ENCODE peak calls at places on chromosomes 7 and 10, in eight cellular contexts. O, V, T, G, S, D, X and E are unnamed samples.

GRCh38 chr10:72292223-72292691 is 18.5 kb downstream of the DDIT4 start:
- DNase-seq in T (no peak), D (no peak), G (no peak), V (no peak), S (peak; percentile 80), O (peak; percentile 35), X (no peak), E (no peak)

GRCh38 chr10:34940436-34940835 is 125.3 kb upstream of the PARD3 start:
- DNase-seq in S (no peak), X (no peak), T (no peak), G (no peak), D (no peak), V (no peak), O (no peak), E (no peak)

GRCh38 chr10:102657451-102657850 is 13.2 kb downstream of the TRIM8 start:
- DNase-seq in T (no peak), S (peak; percentile 50), D (no peak), G (no peak), O (no peak), V (no peak), X (no peak), E (no peak)

GRCh38 chr10:4704034-4704545 is 121.9 kb upstream of the AKR1E2 start:
- DNase-seq in G (no peak), X (peak; percentile 95), T (no peak), S (peak; percentile 92), O (peak; percentile 100), V (no peak), D (no peak), E (no peak)

GRCh38 chr10:79413196-79413595 is 32.2 kb downstream of the ZCCHC24 start:
- DNase-seq in X (peak; percentile 47), D (no peak), S (peak; percentile 93), G (no peak), V (no peak), O (no peak), T (peak; percentile 19), E (peak; percentile 40)

GRCh38 chr10:35456175-35456574 is 119.9 kb downstream of the CCNY start:
- DNase-seq in D (no peak), S (no peak), G (no peak), X (no peak), O (no peak), T (no peak), V (no peak), E (no peak)

GRCh38 chr7:134290286-134290685 is 26.4 kb downstream of the SLC35B4 start:
- DNase-seq in S (no peak), D (no peak), X (peak; percentile 25), V (no peak), T (no peak), G (no peak), O (peak; percentile 13), E (no peak)

GRCh38 chr7:84251183-84251845 is 56.7 kb upstream of the SEMA3A start:
- DNase-seq in S (no peak), X (peak; percentile 56), D (peak; percentile 44), T (no peak), V (no peak), G (no peak), O (peak; percentile 95), E (no peak)

GRCh38 chr7:128431221-128431620 is 21.4 kb upstream of the IMPDH1 start:
- DNase-seq in G (no peak), S (peak; percentile 35), D (peak; percentile 33), T (no peak), X (peak; percentile 67), V (no peak), O (no peak), E (no peak)

GRCh38 chr7:128431754-128432153 is 22.0 kb upstream of the IMPDH1 start:
- DNase-seq in V (no peak), D (no peak), X (no peak), O (no peak), G (no peak), S (no peak), T (no peak), E (no peak)

GRCh38 chr7:128437426-128438332 is 18.0 kb upstream of the HILPDA start:
- DNase-seq in G (no peak), X (no peak), V (peak; percentile 24), O (no peak), D (no peak), S (no peak), T (no peak), E (no peak)

GRCh38 chr7:128435311-128435654 is 20.4 kb upstream of the HILPDA start:
- DNase-seq in T (no peak), O (no peak), X (no peak), G (no peak), S (no peak), V (no peak), D (no peak), E (no peak)

DNA sequence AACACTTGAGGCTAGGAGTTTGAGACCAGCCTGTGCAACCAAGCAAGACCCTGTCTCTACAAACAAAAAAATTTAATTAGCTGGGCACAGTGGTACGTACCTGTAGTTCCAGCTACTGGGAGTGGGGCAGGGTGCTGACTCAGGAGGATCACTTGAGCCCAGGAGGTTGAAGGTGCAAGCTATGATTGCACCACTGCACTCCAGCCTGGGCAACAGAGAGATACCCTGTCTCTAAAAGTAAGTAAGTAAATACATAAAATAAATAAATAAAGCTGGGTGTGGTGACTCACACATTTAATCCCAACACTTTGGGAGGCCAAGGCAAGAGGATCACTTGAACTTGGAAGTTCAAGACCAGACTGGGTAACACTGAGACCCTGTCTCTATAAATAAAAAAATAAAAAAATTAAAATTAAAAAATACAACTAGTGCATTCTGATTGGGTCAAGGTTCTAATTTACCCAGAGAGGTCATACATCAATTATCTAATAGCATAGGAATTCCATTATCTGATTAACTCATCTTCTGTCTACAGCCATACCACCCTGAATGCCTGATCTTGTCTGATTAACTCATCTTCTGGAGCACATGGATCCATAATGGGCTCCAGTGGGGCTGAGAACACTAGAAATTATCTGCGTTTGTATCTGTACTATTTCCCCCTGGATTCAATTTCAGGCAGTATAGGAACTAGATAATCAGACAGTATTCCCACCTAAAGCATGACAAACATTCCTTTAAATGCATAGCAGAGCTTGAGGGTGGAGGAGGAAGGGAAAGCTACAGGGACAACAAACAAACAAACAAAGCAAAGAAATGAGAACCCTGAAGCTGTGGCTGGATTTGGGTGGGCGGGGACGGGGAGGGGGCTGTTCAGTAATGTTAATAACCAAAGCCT is 21.0 kb upstream of the HILPDA start:
- DNase-seq in V (no peak), T (no peak), G (no peak), X (no peak), O (no peak), S (no peak), D (no peak), E (no peak)
- H3K4me1 ChIP-seq in V (peaks cover 8% of the 10 kb centered on the region), T (no peaks in the 10 kb centered on the region), G (no peaks in the 10 kb centered on the region), X (no peaks in the 10 kb centered on the region), O (no peaks in the 10 kb centered on the region), S (no peaks in the 10 kb centered on the region), D (peaks cover 11% of the 10 kb centered on the region), E (no peaks in the 10 kb centered on the region)

GRCh38 chr7:7970113-7970619 is 1.6 kb downstream of the GLCCI1 start:
- DNase-seq in G (no peak), V (peak; percentile 42), S (no peak), O (no peak), X (no peak), D (peak; percentile 55), T (no peak), E (no peak)

GRCh38 chr7:7970620-7971307 is 2.2 kb downstream of the GLCCI1 start:
- DNase-seq in T (no peak), V (peak; percentile 47), X (no peak), D (peak; percentile 7), S (peak; percentile 52), G (no peak), O (peak; percentile 18), E (no peak)

GRCh38 chr7:7968544-7969305 is at the start of gene GLCCI1:
- DNase-seq in X (peak; percentile 96), G (peak; percentile 93), D (peak; percentile 98), S (peak; percentile 100), V (peak; percentile 98), T (peak; percentile 94), O (peak; percentile 94), E (peak; percentile 96)

GRCh38 chr7:7967909-7968543 is 570 bp upstream of the GLCCI1 start:
- DNase-seq in T (no peak), O (no peak), S (peak; percentile 75), V (no peak), X (no peak), G (no peak), D (peak; percentile 9), E (no peak)

DNA sequence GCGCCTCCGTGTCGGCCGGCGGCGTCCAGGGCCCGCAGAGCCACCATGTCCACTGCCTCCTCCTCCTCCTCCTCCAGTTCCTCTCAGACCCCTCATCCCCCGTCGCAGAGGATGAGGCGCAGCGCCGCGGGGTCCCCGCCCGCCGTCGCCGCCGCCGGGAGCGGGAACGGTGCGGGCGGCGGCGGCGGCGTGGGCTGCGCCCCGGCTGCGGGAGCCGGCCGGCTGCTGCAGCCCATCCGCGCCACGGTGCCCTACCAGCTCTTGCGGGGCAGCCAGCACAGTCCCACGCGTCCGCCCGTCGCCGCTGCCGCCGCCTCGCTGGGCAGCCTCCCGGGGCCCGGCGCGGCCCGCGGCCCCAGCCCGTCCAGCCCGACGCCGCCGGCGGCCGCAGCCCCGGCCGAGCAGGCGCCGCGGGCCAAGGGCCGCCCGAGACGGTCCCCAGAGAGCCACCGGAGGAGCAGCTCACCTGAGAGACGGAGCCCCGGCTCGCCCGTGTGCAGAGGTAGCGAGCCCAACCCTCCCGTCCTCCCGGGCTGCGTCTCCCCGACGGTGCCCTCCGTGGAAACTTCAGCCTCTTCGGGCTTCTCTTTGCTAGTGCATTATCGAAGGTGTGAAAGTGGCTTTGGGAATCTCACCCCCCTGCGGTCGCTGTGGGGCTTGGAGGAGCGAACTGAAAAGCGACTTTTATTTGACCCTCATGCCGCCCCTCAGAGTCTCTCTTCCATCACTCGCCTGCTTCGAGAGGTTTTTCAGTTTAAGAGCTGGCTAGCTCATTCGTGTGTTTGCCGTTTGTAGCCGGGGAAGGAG is 913 bp downstream of the GLCCI1 start:
- DNase-seq in G (peak; percentile 25), O (peak; percentile 42), X (peak; percentile 40), T (peak; percentile 44), S (peak; percentile 86), D (peak; percentile 61), V (peak; percentile 82), E (peak; percentile 57)
- H3K4me1 ChIP-seq in G (no peaks in the 10 kb centered on the region), O (peaks cover 22% of the 10 kb centered on the region), X (peaks cover 14% of the 10 kb centered on the region), T (no peaks in the 10 kb centered on the region), S (peaks cover 16% of the 10 kb centered on the region), D (peaks cover 42% of the 10 kb centered on the region), V (peaks cover 50% of the 10 kb centered on the region), E (no peaks in the 10 kb centered on the region)

DNA sequence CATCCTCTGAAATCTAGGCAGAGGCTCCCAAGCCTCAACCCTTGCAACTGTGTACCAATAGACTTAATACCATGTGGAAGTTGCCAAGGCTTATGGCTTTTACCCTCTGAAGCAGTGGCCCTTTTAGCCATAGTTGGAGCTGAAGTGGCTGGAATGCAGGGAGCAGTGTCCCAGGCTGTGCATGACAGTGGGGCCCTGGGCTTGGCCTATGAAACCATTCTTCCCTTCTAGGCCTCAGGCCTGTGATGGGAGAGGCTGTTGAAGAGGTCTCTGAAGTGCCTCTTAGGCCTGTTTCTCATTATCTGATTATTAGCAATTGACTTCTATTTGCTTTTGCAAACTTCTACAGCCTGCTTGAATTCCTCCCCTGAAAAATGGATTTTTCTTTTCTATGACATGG is 612.7 kb upstream of the ZWINT start:
- DNase-seq in T (no peak), X (no peak), O (no peak), G (no peak), D (no peak), S (no peak), V (no peak), E (no peak)
- H3K4me1 ChIP-seq in T (no peaks in the 10 kb centered on the region), X (peaks cover 40% of the 10 kb centered on the region), O (no peaks in the 10 kb centered on the region), G (no peaks in the 10 kb centered on the region), D (no peaks in the 10 kb centered on the region), S (no peaks in the 10 kb centered on the region), V (no peaks in the 10 kb centered on the region), E (no peaks in the 10 kb centered on the region)

GRCh38 chr7:124992881-124993562 is 63.4 kb upstream of the POT1 start:
- DNase-seq in T (no peak), O (peak; percentile 95), S (no peak), D (no peak), V (no peak), X (peak; percentile 91), G (no peak), E (no peak)

DNA sequence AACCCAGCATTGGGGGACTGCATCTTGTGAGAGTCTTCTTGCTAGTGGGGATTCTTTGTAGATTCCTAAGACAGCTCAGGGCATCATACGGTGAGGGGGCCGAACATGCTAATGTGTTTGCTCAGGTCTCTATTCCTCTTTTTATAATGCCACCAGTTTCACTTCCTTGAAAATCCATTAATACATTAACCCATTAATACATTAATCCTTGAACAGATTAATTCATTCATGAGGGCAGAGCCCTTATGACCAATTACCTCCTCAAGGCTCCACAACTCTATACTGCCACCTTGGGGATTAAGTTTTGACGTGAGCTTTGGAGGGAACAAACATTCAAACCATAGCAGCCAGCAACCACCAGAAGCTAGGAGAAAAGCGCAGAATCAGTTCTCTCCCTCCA is 67.2 kb upstream of the POT1 start:
- DNase-seq in T (no peak), G (no peak), O (no peak), D (peak; percentile 18), S (no peak), V (peak; percentile 1), X (peak; percentile 50), E (no peak)
- H3K4me1 ChIP-seq in T (no peaks in the 10 kb centered on the region), G (no peaks in the 10 kb centered on the region), O (peaks cover 19% of the 10 kb centered on the region), D (no peaks in the 10 kb centered on the region), S (no peaks in the 10 kb centered on the region), V (no peaks in the 10 kb centered on the region), X (no peaks in the 10 kb centered on the region), E (no peaks in the 10 kb centered on the region)